ENCODE peak calls at places on chromosomes 2 and 18, in eight cellular contexts. M, G, D, B, E, T, V and Q are unnamed samples.
A peak's percentile ranks its signal among the peaks of the same experiment; 100 is the strongest.

GRCh38 chr2:228103379-228103778 is 78.1 kb downstream of the SPHKAP start:
- DNase-seq in M (no peak), G (no peak), D (no peak), B (no peak), E (no peak), T (no peak), V (no peak), Q (no peak)

GRCh38 chr18:79588636-79589481 is 90.7 kb upstream of the CTDP1 start:
- DNase-seq in M (no peak), G (no peak), D (no peak), B (peak; percentile 47), E (no peak), T (peak; percentile 50), V (no peak), Q (no peak)

GRCh38 chr2:128451636-128452411 is 133.2 kb upstream of the HS6ST1 start:
- DNase-seq in M (no peak), G (no peak), D (no peak), B (no peak), E (no peak), T (no peak), V (no peak), Q (no peak)

GRCh38 chr2:106982350-106982749 is 96.4 kb upstream of the ST6GAL2 start:
- DNase-seq in M (no peak), G (no peak), D (peak; percentile 27), B (no peak), E (no peak), T (no peak), V (no peak), Q (no peak)

GRCh38 chr2:107719141-107719540 is 107.6 kb upstream of the RGPD4 start:
- DNase-seq in M (no peak), G (no peak), D (no peak), B (no peak), E (no peak), T (no peak), V (no peak), Q (no peak)

GRCh38 chr2:129887688-129888266 is 91.7 kb upstream of the RAB6C start:
- DNase-seq in M (no peak), G (no peak), D (no peak), B (no peak), E (no peak), T (no peak), V (no peak), Q (no peak)

GRCh38 chr2:106267997-106268396 is 73.9 kb upstream of the UXS1 start:
- DNase-seq in M (no peak), G (no peak), D (no peak), B (no peak), E (no peak), T (no peak), V (no peak), Q (no peak)

GRCh38 chr2:202001826-202002225 is 31.8 kb upstream of the FZD7 start:
- DNase-seq in M (no peak), G (no peak), D (no peak), B (no peak), E (no peak), T (no peak), V (no peak), Q (no peak)

GRCh38 chr2:189014426-189015138 is 40.4 kb downstream of the COL3A1 start:
- DNase-seq in M (no peak), G (no peak), D (no peak), B (no peak), E (no peak), T (no peak), V (no peak), Q (no peak)

GRCh38 chr2:223537669-223538601 is 64.2 kb downstream of the SCG2 start:
- DNase-seq in M (no peak), G (no peak), D (peak; percentile 21), B (peak; percentile 42), E (no peak), T (no peak), V (no peak), Q (no peak)

GRCh38 chr2:99404039-99404799 is 67.0 kb downstream of the EIF5B start:
- DNase-seq in M (no peak), G (no peak), D (no peak), B (no peak), E (no peak), T (peak; percentile 21), V (no peak), Q (no peak)

GRCh38 chr18:36901277-36901701 is 72.4 kb downstream of the KIAA1328 start:
- DNase-seq in M (no peak), G (peak; percentile 49), D (no peak), B (no peak), E (no peak), T (no peak), V (no peak), Q (no peak)

GRCh38 chr2:147696426-147696825 is 148.4 kb upstream of the ACVR2A start:
- DNase-seq in M (no peak), G (no peak), D (no peak), B (no peak), E (no peak), T (no peak), V (no peak), Q (no peak)

GRCh38 chr2:23694058-23695045 is 232.6 kb downstream of the ATAD2B start:
- DNase-seq in M (no peak), G (no peak), D (no peak), B (no peak), E (no peak), T (no peak), V (no peak), Q (no peak)

GRCh38 chr18:61350578-61350977 is 17.3 kb downstream of the CDH20 start:
- DNase-seq in M (no peak), G (no peak), D (no peak), B (no peak), E (no peak), T (no peak), V (no peak), Q (no peak)

GRCh38 chr18:48715651-48716354 is 177.0 kb downstream of the CTIF start:
- DNase-seq in M (no peak), G (no peak), D (no peak), B (no peak), E (no peak), T (no peak), V (no peak), Q (peak; percentile 76)

DNA sequence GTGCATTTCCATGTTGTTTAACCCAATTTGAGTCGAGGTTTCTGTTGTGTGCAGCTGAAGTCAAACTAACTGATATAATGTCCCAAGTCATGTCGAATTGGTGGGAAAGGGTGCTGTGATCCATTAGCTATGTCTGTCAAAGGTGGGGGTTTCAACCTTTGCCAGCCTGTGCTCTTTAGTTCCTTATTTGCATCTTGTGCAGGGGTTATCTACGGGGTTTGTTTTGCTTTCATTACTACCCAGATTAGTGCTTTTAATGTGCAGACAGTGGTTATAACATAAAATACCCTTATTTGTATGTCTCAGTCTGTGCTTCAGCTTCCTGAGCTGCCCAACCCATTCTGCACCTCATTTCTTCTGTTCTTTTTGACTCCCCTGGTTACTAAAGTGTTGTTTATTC is 271.9 kb upstream of the CXCR4 start:
- DNase-seq in M (no peak), G (no peak), D (no peak), B (no peak), E (no peak), T (no peak), V (no peak), Q (no peak)
- H3K4me3 ChIP-seq in M (no peak overlapping the region), G (no peak overlapping the region), D (no peak overlapping the region), B (no peak overlapping the region), E (no peak overlapping the region), T (no peak overlapping the region), V (no peak overlapping the region), Q (no peak overlapping the region)

GRCh38 chr18:5440297-5440696 is 103.5 kb downstream of the EPB41L3 start:
- DNase-seq in M (no peak), G (no peak), D (no peak), B (no peak), E (no peak), T (no peak), V (no peak), Q (peak; percentile 50)
- TF ChIP-seq REST in M (no peak), G (no peak), D (no peak), B (no peak), E (no peak), T (no peak), V (no peak), Q (no peak)

GRCh38 chr18:9827856-9828793 is 57.6 kb upstream of the TXNDC2 start:
- DNase-seq in M (no peak), G (peak; percentile 94), D (peak; percentile 94), B (no peak), E (no peak), T (no peak), V (peak; percentile 97), Q (peak; percentile 99)

GRCh38 chr18:9828794-9829712 is 56.7 kb upstream of the TXNDC2 start:
- DNase-seq in M (no peak), G (peak; percentile 79), D (no peak), B (no peak), E (no peak), T (no peak), V (no peak), Q (peak; percentile 83)

GRCh38 chr18:9826666-9827065 is 59.1 kb upstream of the TXNDC2 start:
- DNase-seq in M (no peak), G (no peak), D (no peak), B (no peak), E (no peak), T (no peak), V (no peak), Q (no peak)

GRCh38 chr18:9825571-9826073 is 60.2 kb upstream of the TXNDC2 start:
- DNase-seq in M (no peak), G (peak; percentile 90), D (peak; percentile 94), B (peak; percentile 47), E (no peak), T (no peak), V (peak; percentile 83), Q (peak; percentile 87)

DNA sequence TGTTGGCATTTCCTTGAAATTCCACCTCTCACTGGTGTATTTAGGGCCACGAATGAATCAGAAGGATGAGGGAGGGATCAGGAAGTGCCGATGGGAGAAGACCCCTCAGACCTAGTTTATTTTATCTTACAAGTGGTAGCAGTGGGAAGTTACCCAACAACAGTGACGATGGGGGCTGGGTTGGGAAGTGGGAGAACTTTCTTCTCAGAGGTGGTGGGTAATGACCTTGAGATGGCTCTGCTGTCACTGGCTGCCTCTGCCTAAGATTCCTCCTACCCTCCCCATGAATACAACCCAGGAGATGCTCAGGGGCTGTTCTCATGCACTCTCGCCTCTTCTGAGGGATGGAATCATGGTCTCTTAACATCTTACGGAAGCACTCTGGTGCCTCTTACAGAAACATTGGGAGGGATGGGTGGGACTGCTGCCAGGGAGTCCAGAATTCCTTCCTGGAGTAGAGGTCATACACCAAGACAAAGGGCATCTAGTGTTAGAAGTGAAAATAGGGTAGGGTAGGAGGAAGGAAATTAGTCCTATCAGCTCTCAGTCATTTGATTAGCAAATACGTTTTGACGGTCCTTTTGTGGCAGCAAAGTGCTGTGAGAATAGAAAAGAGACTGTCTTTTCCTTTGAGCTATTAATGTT is 58.4 kb upstream of the TXNDC2 start:
- DNase-seq in M (no peak), G (no peak), D (no peak), B (no peak), E (no peak), T (no peak), V (no peak), Q (peak; percentile 53)
- H3K4me3 ChIP-seq in M (no peak overlapping the region), G (no peak overlapping the region), D (no peak overlapping the region), B (no peak overlapping the region), E (peak overlapping the region; percentile 39), T (no peak overlapping the region), V (peak overlapping the region; percentile 42), Q (no peak overlapping the region)

GRCh38 chr18:58228762-58229161 is 184.7 kb downstream of the NEDD4L start:
- DNase-seq in M (no peak), G (no peak), D (no peak), B (no peak), E (no peak), T (peak; percentile 72), V (no peak), Q (no peak)
- TF ChIP-seq REST in M (no peak), G (no peak), D (no peak), B (no peak), E (no peak), T (no peak), V (no peak), Q (no peak)